ENCODE peak calls at places on chromosomes 12 and 14, in four cellular contexts. One of them, this sample, is unnamed.

GRCh38 chr14:76780875-76781647 is 19.8 kb downstream of the VASH1 start:
- DNase-seq in GM03348: no peak
- DNase-seq in activated CD8-positive, alpha-beta T cell treated with anti-CD3 and anti-CD28 coated beads for 36 hours: no peak
- DNase-seq in OCI-LY7: no peak
- DNase-seq in this sample: no peak

GRCh38 chr14:47715330-47715729 is 39.9 kb upstream of the MDGA2 start:
- DNase-seq in activated CD8-positive, alpha-beta T cell treated with anti-CD3 and anti-CD28 coated beads for 36 hours: no peak
- DNase-seq in GM03348: no peak
- DNase-seq in OCI-LY7: no peak
- DNase-seq in this sample: no peak

GRCh38 chr12:28296287-28296686 is 106.0 kb downstream of the CCDC91 start:
- DNase-seq in activated CD8-positive, alpha-beta T cell treated with anti-CD3 and anti-CD28 coated beads for 36 hours: no peak
- DNase-seq in OCI-LY7: no peak
- DNase-seq in GM03348: no peak
- DNase-seq in this sample: no peak

GRCh38 chr14:24428628-24429394 is 657 bp downstream of the CBLN3 start:
- DNase-seq in OCI-LY7: no peak
- DNase-seq in activated CD8-positive, alpha-beta T cell treated with anti-CD3 and anti-CD28 coated beads for 36 hours: no peak
- DNase-seq in GM03348: no peak
- DNase-seq in this sample: no peak

GRCh38 chr14:58792421-58792820 is 154.7 kb downstream of the DACT1 start:
- DNase-seq in activated CD8-positive, alpha-beta T cell treated with anti-CD3 and anti-CD28 coated beads for 36 hours: no peak
- DNase-seq in OCI-LY7: no peak
- DNase-seq in GM03348: no peak
- DNase-seq in this sample: no peak

GRCh38 chr14:55103005-55103640 is 25.9 kb upstream of the LGALS3 start:
- DNase-seq in GM03348: peak; percentile 85
- DNase-seq in activated CD8-positive, alpha-beta T cell treated with anti-CD3 and anti-CD28 coated beads for 36 hours: peak; percentile 78
- DNase-seq in OCI-LY7: peak; percentile 84
- DNase-seq in this sample: peak; percentile 60

GRCh38 chr14:26410189-26410685 is 187.6 kb downstream of the NOVA1 start:
- DNase-seq in GM03348: no peak
- DNase-seq in OCI-LY7: no peak
- DNase-seq in activated CD8-positive, alpha-beta T cell treated with anti-CD3 and anti-CD28 coated beads for 36 hours: no peak
- DNase-seq in this sample: no peak

GRCh38 chr12:89799316-89799715 is 90.7 kb upstream of the ATP2B1 start:
- DNase-seq in OCI-LY7: no peak
- DNase-seq in GM03348: no peak
- DNase-seq in activated CD8-positive, alpha-beta T cell treated with anti-CD3 and anti-CD28 coated beads for 36 hours: no peak
- DNase-seq in this sample: no peak

GRCh38 chr12:1927751-1928351 is 9.4 kb upstream of the CACNA2D4 start:
- DNase-seq in OCI-LY7: no peak
- DNase-seq in GM03348: no peak
- DNase-seq in activated CD8-positive, alpha-beta T cell treated with anti-CD3 and anti-CD28 coated beads for 36 hours: no peak
- DNase-seq in this sample: no peak

GRCh38 chr14:61218157-61218556 is 63.0 kb downstream of the TMEM30B start:
- DNase-seq in GM03348: no peak
- DNase-seq in activated CD8-positive, alpha-beta T cell treated with anti-CD3 and anti-CD28 coated beads for 36 hours: no peak
- DNase-seq in OCI-LY7: no peak
- DNase-seq in this sample: no peak

GRCh38 chr12:103978384-103978982 is 12.8 kb downstream of the TDG start:
- DNase-seq in activated CD8-positive, alpha-beta T cell treated with anti-CD3 and anti-CD28 coated beads for 36 hours: no peak
- DNase-seq in OCI-LY7: peak; percentile 11
- DNase-seq in GM03348: no peak
- DNase-seq in this sample: no peak

GRCh38 chr14:61589691-61590521 is 105.4 kb upstream of the HIF1A start:
- DNase-seq in GM03348: no peak
- DNase-seq in OCI-LY7: peak; percentile 56
- DNase-seq in activated CD8-positive, alpha-beta T cell treated with anti-CD3 and anti-CD28 coated beads for 36 hours: peak; percentile 14
- DNase-seq in this sample: no peak

GRCh38 chr12:19614601-19615442 is 175.5 kb downstream of the AEBP2 start:
- DNase-seq in activated CD8-positive, alpha-beta T cell treated with anti-CD3 and anti-CD28 coated beads for 36 hours: no peak
- DNase-seq in GM03348: no peak
- DNase-seq in OCI-LY7: no peak
- DNase-seq in this sample: no peak

GRCh38 chr12:67034110-67034879 is 234.9 kb upstream of the CAND1 start:
- DNase-seq in GM03348: no peak
- DNase-seq in activated CD8-positive, alpha-beta T cell treated with anti-CD3 and anti-CD28 coated beads for 36 hours: peak; percentile 16
- DNase-seq in OCI-LY7: no peak
- DNase-seq in this sample: peak; percentile 43

GRCh38 chr12:127675936-127676335 is 591.0 kb upstream of the TMEM132C start:
- DNase-seq in activated CD8-positive, alpha-beta T cell treated with anti-CD3 and anti-CD28 coated beads for 36 hours: no peak
- DNase-seq in GM03348: no peak
- DNase-seq in OCI-LY7: no peak
- DNase-seq in this sample: no peak

GRCh38 chr12:5873341-5873919 is 71.6 kb downstream of the ANO2 start:
- DNase-seq in OCI-LY7: no peak
- DNase-seq in activated CD8-positive, alpha-beta T cell treated with anti-CD3 and anti-CD28 coated beads for 36 hours: no peak
- DNase-seq in GM03348: no peak
- DNase-seq in this sample: no peak

GRCh38 chr12:112012775-112013600 is at the start of the genes ERP29 and TMEM116:
- DNase-seq in OCI-LY7: peak; percentile 99
- DNase-seq in GM03348: peak; percentile 100
- DNase-seq in activated CD8-positive, alpha-beta T cell treated with anti-CD3 and anti-CD28 coated beads for 36 hours: peak; percentile 100
- DNase-seq in this sample: peak; percentile 87

GRCh38 chr14:103281496-103282231 is 52.4 kb upstream of the EIF5 start:
- DNase-seq in GM03348: peak; percentile 88
- DNase-seq in activated CD8-positive, alpha-beta T cell treated with anti-CD3 and anti-CD28 coated beads for 36 hours: no peak
- DNase-seq in OCI-LY7: no peak
- DNase-seq in this sample: no peak

GRCh38 chr12:32918890-32919791 is 22.6 kb upstream of the PKP2 start:
- DNase-seq in GM03348: no peak
- DNase-seq in OCI-LY7: peak; percentile 11
- DNase-seq in activated CD8-positive, alpha-beta T cell treated with anti-CD3 and anti-CD28 coated beads for 36 hours: peak; percentile 4
- DNase-seq in this sample: peak; percentile 10

GRCh38 chr12:4817813-4818212 is 91.9 kb upstream of the KCNA1 start:
- DNase-seq in GM03348: no peak
- DNase-seq in activated CD8-positive, alpha-beta T cell treated with anti-CD3 and anti-CD28 coated beads for 36 hours: no peak
- DNase-seq in OCI-LY7: no peak
- DNase-seq in this sample: no peak

GRCh38 chr14:104805326-104805678 is 4.4 kb downstream of the ZBTB42 start:
- DNase-seq in activated CD8-positive, alpha-beta T cell treated with anti-CD3 and anti-CD28 coated beads for 36 hours: no peak
- DNase-seq in OCI-LY7: no peak
- DNase-seq in GM03348: peak; percentile 62
- DNase-seq in this sample: no peak

GRCh38 chr12:129659927-129660326 is 243.9 kb downstream of the TMEM132D start:
- DNase-seq in OCI-LY7: no peak
- DNase-seq in GM03348: no peak
- DNase-seq in activated CD8-positive, alpha-beta T cell treated with anti-CD3 and anti-CD28 coated beads for 36 hours: no peak
- DNase-seq in this sample: peak; percentile 21

GRCh38 chr12:73352826-73353225 is 1080.7 kb downstream of the TRHDE start:
- DNase-seq in OCI-LY7: no peak
- DNase-seq in activated CD8-positive, alpha-beta T cell treated with anti-CD3 and anti-CD28 coated beads for 36 hours: no peak
- DNase-seq in GM03348: no peak
- DNase-seq in this sample: no peak

GRCh38 chr14:51999084-51999483 is 9.7 kb downstream of the RTRAF start:
- DNase-seq in GM03348: no peak
- DNase-seq in OCI-LY7: no peak
- DNase-seq in activated CD8-positive, alpha-beta T cell treated with anti-CD3 and anti-CD28 coated beads for 36 hours: no peak
- DNase-seq in this sample: no peak

GRCh38 chr12:49671051-49671765 is 36.0 kb downstream of the FMNL3 start:
- DNase-seq in GM03348: no peak
- DNase-seq in activated CD8-positive, alpha-beta T cell treated with anti-CD3 and anti-CD28 coated beads for 36 hours: peak; percentile 76
- DNase-seq in OCI-LY7: peak; percentile 60
- DNase-seq in this sample: no peak

GRCh38 chr12:62190081-62190480 is 70.1 kb upstream of the USP15 start:
- DNase-seq in OCI-LY7: no peak
- DNase-seq in activated CD8-positive, alpha-beta T cell treated with anti-CD3 and anti-CD28 coated beads for 36 hours: no peak
- DNase-seq in GM03348: no peak
- DNase-seq in this sample: no peak